ENCODE peak calls at places on chromosomes 16 and 17, in nine cellular contexts. T, F, D, U, I, Z, C, R and G are unnamed samples.

GRCh38 chr17:29593546-29594440 is 861 bp downstream of the ANKRD13B start:
- DNase-seq in F (no peak), D (no peak), T (no peak), C (no peak), U (peak; percentile 38), I (peak; percentile 49), R (no peak), Z (no peak), G (peak; percentile 57)

GRCh38 chr17:59347975-59348391 is 16.5 kb downstream of the YPEL2 start:
- DNase-seq in Z (no peak), T (no peak), D (no peak), R (no peak), C (no peak), F (no peak), I (no peak), U (no peak), G (no peak)

GRCh38 chr16:73062640-73063283 is 14.8 kb upstream of the ZFHX3 start:
- DNase-seq in I (no peak), T (no peak), Z (no peak), U (no peak), C (no peak), F (no peak), D (no peak), R (no peak), G (no peak)

GRCh38 chr16:49899991-49900690 is 44.2 kb upstream of the ZNF423 start:
- DNase-seq in I (no peak), F (no peak), D (no peak), T (no peak), U (no peak), C (no peak), R (no peak), Z (no peak), G (no peak)

GRCh38 chr16:22322741-22323140 is 25.5 kb downstream of the POLR3E start:
- DNase-seq in D (no peak), Z (no peak), U (no peak), C (no peak), R (no peak), I (no peak), F (no peak), T (no peak), G (no peak)

GRCh38 chr17:2107506-2107905 is 52.6 kb downstream of the HIC1 start:
- DNase-seq in D (no peak), I (no peak), R (no peak), F (no peak), U (no peak), C (no peak), T (no peak), Z (no peak), G (no peak)

GRCh38 chr17:82023447-82024241 is 539 bp downstream of the LRRC45 start:
- DNase-seq in T (no peak), D (no peak), U (no peak), I (no peak), R (no peak), Z (no peak), F (no peak), C (no peak), G (peak; percentile 52)

GRCh38 chr16:84228321-84228838 is 11.4 kb downstream of the KCNG4 start:
- DNase-seq in Z (no peak), U (no peak), C (no peak), F (no peak), R (peak; percentile 81), T (peak; percentile 82), D (peak; percentile 20), I (no peak), G (no peak)

GRCh38 chr16:72021043-72021442 is 12.5 kb downstream of the DHODH start:
- DNase-seq in U (no peak), C (no peak), T (no peak), D (peak; percentile 8), I (no peak), Z (no peak), F (no peak), R (no peak), G (no peak)

GRCh38 chr17:40122944-40123810 is 1.4 kb downstream of the MSL1 start:
- DNase-seq in I (peak; percentile 68), Z (peak; percentile 66), U (peak; percentile 39), R (no peak), D (no peak), C (no peak), T (no peak), F (peak; percentile 56), G (peak; percentile 59)

GRCh38 chr17:27340990-27341595 is 47.2 kb downstream of the WSB1 start:
- DNase-seq in R (no peak), C (no peak), Z (no peak), I (no peak), U (peak; percentile 33), T (no peak), D (no peak), F (no peak), G (no peak)

GRCh38 chr16:88746511-88746910 is 38.5 kb downstream of the PIEZO1 start:
- DNase-seq in R (no peak), D (no peak), T (no peak), U (no peak), Z (no peak), I (no peak), F (no peak), C (no peak), G (no peak)

GRCh38 chr16:11681526-11681925 is 13.3 kb downstream of the SNN start:
- DNase-seq in R (peak; percentile 86), U (no peak), C (no peak), F (no peak), T (no peak), I (no peak), D (no peak), Z (no peak), G (no peak)

GRCh38 chr16:85210423-85211169 is 98.3 kb upstream of the CIBAR2 start:
- DNase-seq in F (no peak), C (no peak), I (no peak), D (no peak), R (no peak), Z (no peak), T (no peak), U (no peak), G (no peak)

GRCh38 chr16:2216330-2216729 is 1.7 kb upstream of the PGP start:
- DNase-seq in T (no peak), F (no peak), R (no peak), U (no peak), D (no peak), Z (no peak), I (no peak), C (no peak), G (no peak)

GRCh38 chr16:67169011-67169451 is 1.3 kb upstream of the NOL3 start:
- DNase-seq in Z (no peak), I (no peak), R (peak; percentile 64), C (no peak), T (no peak), U (no peak), F (no peak), D (no peak), G (no peak)